ENCODE peak calls at places on chromosomes 5 and 9, in six cellular contexts. E is fibroblast of pulmonary artery, K is foreskin fibroblast, V is nephron progenitor cell, S is fibroblast of lung, U is esophagus squamous epithelium. P is an unnamed sample.
A peak's percentile ranks its signal among the peaks of the same experiment; 100 is the strongest.

GRCh38 chr9:134171316-134172197 is 7.2 kb upstream of the RNU6ATAC start:
- DNase-seq in S (peak; percentile 70), K (peak; percentile 74), V (no peak), E (peak; percentile 42), U (no peak), P (no peak)

GRCh38 chr9:8348756-8349155 is 549.2 kb upstream of the DMAC1 start:
- DNase-seq in S (no peak), K (no peak), E (no peak), V (no peak), U (no peak), P (no peak)

GRCh38 chr9:34589656-34590375 is at the start of gene CNTFR:
- DNase-seq in V (peak; percentile 75), S (no peak), K (no peak), E (no peak), U (no peak), P (no peak)

GRCh38 chr5:30112842-30113241 is 1080.6 kb upstream of the CDH6 start:
- DNase-seq in S (no peak), E (peak; percentile 38), U (no peak), K (no peak), V (no peak), P (no peak)

GRCh38 chr5:89105171-89105695 is 222.2 kb upstream of the MEF2C start:
- DNase-seq in S (no peak), U (no peak), K (no peak), E (no peak), V (no peak), P (no peak)

GRCh38 chr5:143019614-143020515 is 249.7 kb downstream of the ARHGAP26 start:
- DNase-seq in K (no peak), E (no peak), U (no peak), S (no peak), V (no peak), P (peak; percentile 72)

GRCh38 chr9:130405657-130406257 is 39.0 kb upstream of the ASS1 start:
- DNase-seq in K (no peak), V (no peak), E (no peak), U (no peak), S (no peak), P (no peak)

GRCh38 chr9:104950838-104951237 is 22.9 kb upstream of the ABCA1 start:
- DNase-seq in V (no peak), E (no peak), U (no peak), K (peak; percentile 40), S (peak; percentile 32), P (no peak)

GRCh38 chr5:177453852-177454396 is 7.3 kb downstream of the PRR7 start:
- DNase-seq in U (no peak), S (no peak), V (peak; percentile 57), K (no peak), E (no peak), P (no peak)

GRCh38 chr5:123500476-123500875 is 11.5 kb upstream of the CSNK1G3 start:
- DNase-seq in S (no peak), U (no peak), E (no peak), V (no peak), K (no peak), P (no peak)

GRCh38 chr5:111478266-111478665 is 34.1 kb downstream of the STARD4 start:
- DNase-seq in V (no peak), S (peak; percentile 59), U (no peak), E (peak; percentile 26), K (no peak), P (no peak)

GRCh38 chr9:130193119-130193518 is 20.9 kb downstream of the NCS1 start:
- DNase-seq in U (no peak), V (no peak), K (no peak), E (no peak), S (no peak), P (no peak)

GRCh38 chr5:137264573-137264972 is 234.6 kb downstream of the SPOCK1 start:
- DNase-seq in S (no peak), V (no peak), K (peak; percentile 85), U (no peak), E (peak; percentile 64), P (no peak)

GRCh38 chr5:134245101-134245604 is 19.3 kb upstream of the PPP2CA start:
- DNase-seq in S (peak; percentile 75), E (peak; percentile 82), U (no peak), V (peak; percentile 42), K (no peak), P (no peak)

GRCh38 chr5:164504141-164504772 is 998.8 kb downstream of the MAT2B start:
- DNase-seq in U (no peak), K (peak; percentile 7), E (peak; percentile 82), V (peak; percentile 46), S (peak; percentile 82), P (peak; percentile 21)

GRCh38 chr5:2748841-2749513 is 2.5 kb downstream of the IRX2 start:
- DNase-seq in K (no peak), S (no peak), U (no peak), E (no peak), V (no peak), P (no peak)

GRCh38 chr9:107322643-107323042 is 39.6 kb downstream of the RAD23B start:
- DNase-seq in S (no peak), U (no peak), K (no peak), E (no peak), V (no peak), P (no peak)

GRCh38 chr9:102405218-102405867 is 589.8 kb upstream of the CYLC2 start:
- DNase-seq in K (no peak), E (no peak), S (no peak), V (no peak), U (no peak), P (no peak)

GRCh38 chr9:90770339-90770738 is 31.3 kb upstream of the SYK start:
- DNase-seq in S (no peak), E (no peak), U (no peak), K (no peak), V (no peak), P (peak; percentile 46)

GRCh38 chr9:75890541-75891276 is at the start of gene PCSK5:
- DNase-seq in V (peak; percentile 90), E (peak; percentile 96), S (peak; percentile 96), K (peak; percentile 95), U (peak; percentile 37), P (peak; percentile 77)

GRCh38 chr5:119328753-119329602 is 26.8 kb upstream of the TNFAIP8 start:
- DNase-seq in K (peak; percentile 70), E (peak; percentile 35), U (no peak), V (no peak), S (peak; percentile 93), P (no peak)

GRCh38 chr9:92292338-92293074 is 991 bp downstream of the IARS1 start:
- DNase-seq in V (peak; percentile 50), K (no peak), S (peak; percentile 9), U (no peak), E (no peak), P (no peak)

GRCh38 chr5:55897905-55898304 is 46.7 kb downstream of the IL31RA start:
- DNase-seq in U (no peak), V (no peak), K (peak; percentile 98), E (peak; percentile 84), S (peak; percentile 83), P (no peak)

GRCh38 chr5:45260292-45260691 is 435.9 kb downstream of the HCN1 start:
- DNase-seq in S (no peak), V (no peak), U (no peak), E (no peak), K (no peak), P (no peak)

GRCh38 chr9:120365386-120365785 is 214.6 kb downstream of the CDK5RAP2 start:
- DNase-seq in E (no peak), U (no peak), V (no peak), S (no peak), K (no peak), P (no peak)
- TF ChIP-seq CTCF in E (no peak), U (no peak), V (no peak), S (no peak), K (no peak), P (no peak)

GRCh38 chr5:76074487-76074886 is 8.7 kb upstream of the SV2C start:
- DNase-seq in V (peak; percentile 18), K (no peak), U (no peak), E (no peak), S (no peak), P (peak; percentile 65)
- TF ChIP-seq CTCF in V (peak; percentile 75), K (no peak), U (no peak), E (no peak), S (no peak), P (peak; percentile 52)

DNA sequence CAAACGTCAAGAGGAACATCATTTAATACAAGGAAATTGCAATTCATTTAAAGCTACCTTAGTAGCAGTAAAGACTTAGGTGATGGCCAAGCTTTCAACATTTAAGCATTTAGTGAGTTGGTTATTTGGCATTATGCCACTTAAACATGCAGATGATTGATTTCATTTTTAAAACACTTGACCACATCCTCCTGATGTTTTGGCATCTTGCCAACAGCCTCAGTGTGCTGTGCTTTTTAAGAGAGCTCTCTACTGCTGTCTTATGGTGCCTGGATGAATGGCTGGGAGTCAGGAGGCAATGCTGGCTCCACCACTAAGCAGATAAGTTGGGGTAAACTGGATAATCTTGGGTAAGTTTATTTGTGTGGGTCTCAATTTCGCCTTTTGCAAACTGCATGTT is 364.5 kb downstream of the MAN2A1 start:
- DNase-seq in U (peak; percentile 4), V (no peak), S (peak; percentile 84), K (no peak), E (peak; percentile 70), P (no peak)
- TF ChIP-seq CTCF in U (no peak), V (no peak), S (peak; percentile 34), K (peak; percentile 6), E (peak; percentile 24), P (no peak)

DNA sequence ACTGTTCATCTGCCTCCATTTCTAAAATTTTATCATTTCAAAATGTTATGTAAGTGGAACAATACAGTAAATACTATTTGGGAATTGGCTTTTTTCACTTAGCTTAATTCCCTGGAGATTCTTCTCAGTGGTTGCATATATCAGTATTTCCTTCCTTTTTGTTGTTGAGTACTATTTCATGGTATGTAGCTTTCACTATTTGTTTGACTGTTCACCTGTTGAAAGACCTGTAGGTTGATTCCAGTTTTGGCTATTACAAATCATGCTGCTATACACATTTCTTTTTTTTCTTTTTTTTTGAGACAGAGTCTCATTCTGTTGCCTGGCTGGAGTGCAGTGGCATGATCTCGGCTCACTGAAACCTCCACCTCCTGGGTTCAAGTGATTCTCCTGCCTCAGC is 33.0 kb upstream of the PWWP2A start:
- DNase-seq in E (no peak), S (no peak), V (no peak), K (no peak), U (no peak), P (no peak)
- TF ChIP-seq CTCF in E (no peak), S (no peak), V (no peak), K (no peak), U (no peak), P (no peak)

GRCh38 chr9:108756746-108757490 is 98.9 kb downstream of the ACTL7B start:
- DNase-seq in K (no peak), V (no peak), S (no peak), E (no peak), U (no peak), P (no peak)
- TF ChIP-seq CTCF in K (peak; percentile 12), V (peak; percentile 30), S (peak; percentile 24), E (peak; percentile 28), U (peak; percentile 11), P (no peak)

DNA sequence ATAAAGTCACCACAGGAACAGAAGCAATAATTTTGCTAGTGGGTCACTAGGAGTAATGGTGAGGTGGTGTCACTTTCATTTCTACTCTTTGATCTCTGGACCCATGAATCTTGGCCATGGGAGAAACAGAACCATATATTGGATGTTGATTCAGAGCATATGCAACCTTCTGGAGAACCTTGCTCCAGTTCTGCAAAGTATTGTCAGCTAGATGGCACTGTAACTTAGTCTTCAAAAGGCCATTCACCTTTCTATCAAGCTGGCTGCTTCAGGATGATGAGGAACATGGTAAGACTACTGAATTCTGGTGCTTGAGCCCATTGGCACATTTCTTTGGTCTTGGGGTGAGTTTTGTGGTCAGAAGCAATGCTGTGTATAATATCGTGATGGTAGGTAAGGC is 129.1 kb upstream of the FBN2 start:
- DNase-seq in S (no peak), U (no peak), K (no peak), E (no peak), V (no peak), P (no peak)
- TF ChIP-seq CTCF in S (no peak), U (no peak), K (peak; percentile 11), E (peak; percentile 25), V (no peak), P (peak; percentile 18)